ENCODE peak calls at places on chromosomes 11 and 22, in eight cellular contexts. One of them, this sample, is unnamed.

GRCh38 chr11:111355956-111356659 is 23.0 kb downstream of the POU2AF1 start:
- DNase-seq in OCI-LY7: no peak
- DNase-seq in uterus: no peak
- DNase-seq in BJ: no peak
- DNase-seq in thoracic aorta: no peak
- DNase-seq in fibroblast of villous mesenchyme: no peak
- DNase-seq in ascending aorta: no peak
- DNase-seq in IMR-90: no peak
- DNase-seq in this sample: no peak

GRCh38 chr11:124751741-124752470 is at the start of gene VSIG2:
- DNase-seq in IMR-90: no peak
- DNase-seq in ascending aorta: no peak
- DNase-seq in fibroblast of villous mesenchyme: no peak
- DNase-seq in OCI-LY7: no peak
- DNase-seq in BJ: no peak
- DNase-seq in uterus: no peak
- DNase-seq in thoracic aorta: no peak
- DNase-seq in this sample: no peak

GRCh38 chr11:34599406-34599901 is 21.4 kb upstream of the EHF start:
- DNase-seq in thoracic aorta: no peak
- DNase-seq in IMR-90: peak; percentile 79
- DNase-seq in ascending aorta: no peak
- DNase-seq in uterus: no peak
- DNase-seq in fibroblast of villous mesenchyme: peak; percentile 90
- DNase-seq in BJ: peak; percentile 71
- DNase-seq in OCI-LY7: no peak
- DNase-seq in this sample: no peak

GRCh38 chr22:20315337-20316216 is 4.3 kb downstream of the DGCR6L start:
- DNase-seq in ascending aorta: peak; percentile 41
- DNase-seq in OCI-LY7: no peak
- DNase-seq in thoracic aorta: no peak
- DNase-seq in IMR-90: no peak
- DNase-seq in fibroblast of villous mesenchyme: no peak
- DNase-seq in BJ: no peak
- DNase-seq in uterus: no peak
- DNase-seq in this sample: no peak

GRCh38 chr11:2778630-2779498 is 79.1 kb upstream of the KCNQ1OT1 start:
- DNase-seq in thoracic aorta: peak; percentile 12
- DNase-seq in ascending aorta: peak; percentile 89
- DNase-seq in fibroblast of villous mesenchyme: peak; percentile 89
- DNase-seq in BJ: peak; percentile 21
- DNase-seq in uterus: peak; percentile 77
- DNase-seq in IMR-90: peak; percentile 63
- DNase-seq in OCI-LY7: no peak
- DNase-seq in this sample: peak; percentile 78

GRCh38 chr11:119763071-119763715 is 34.2 kb upstream of the NECTIN1 start:
- DNase-seq in thoracic aorta: no peak
- DNase-seq in IMR-90: no peak
- DNase-seq in uterus: no peak
- DNase-seq in ascending aorta: no peak
- DNase-seq in OCI-LY7: no peak
- DNase-seq in BJ: no peak
- DNase-seq in fibroblast of villous mesenchyme: no peak
- DNase-seq in this sample: no peak

GRCh38 chr22:46754110-46754799 is 8.2 kb upstream of the TBC1D22A start:
- DNase-seq in IMR-90: peak; percentile 99
- DNase-seq in BJ: peak; percentile 93
- DNase-seq in ascending aorta: peak; percentile 99
- DNase-seq in thoracic aorta: peak; percentile 97
- DNase-seq in fibroblast of villous mesenchyme: peak; percentile 96
- DNase-seq in uterus: peak; percentile 86
- DNase-seq in OCI-LY7: no peak
- DNase-seq in this sample: peak; percentile 94

GRCh38 chr11:19474954-19475811 is 234.4 kb upstream of the E2F8 start:
- DNase-seq in thoracic aorta: no peak
- DNase-seq in IMR-90: no peak
- DNase-seq in fibroblast of villous mesenchyme: no peak
- DNase-seq in BJ: no peak
- DNase-seq in uterus: no peak
- DNase-seq in ascending aorta: no peak
- DNase-seq in OCI-LY7: no peak
- DNase-seq in this sample: no peak

DNA sequence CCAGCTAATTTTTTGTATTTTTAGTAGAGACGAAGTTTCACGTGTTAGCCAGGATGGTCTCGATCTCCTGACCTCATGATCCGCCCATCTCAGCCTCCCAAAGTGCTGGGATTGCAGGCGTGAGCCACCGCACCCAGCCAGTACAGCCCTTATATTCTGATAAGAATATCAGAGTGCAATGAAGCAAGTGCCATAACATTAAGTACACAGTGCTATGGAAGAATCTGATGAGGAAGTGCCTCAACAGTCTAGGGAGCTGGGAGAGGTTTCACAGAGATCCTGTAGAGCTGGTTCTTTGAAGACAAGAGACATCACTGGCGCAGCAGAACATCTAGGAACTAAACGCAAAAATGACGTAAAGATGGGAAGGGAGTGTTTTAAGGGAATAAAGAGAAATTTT is 2.1 kb downstream of the RTCB start:
- DNase-seq in IMR-90: no peak
- DNase-seq in fibroblast of villous mesenchyme: no peak
- DNase-seq in BJ: no peak
- DNase-seq in OCI-LY7: no peak
- DNase-seq in ascending aorta: no peak
- DNase-seq in thoracic aorta: no peak
- DNase-seq in uterus: no peak
- DNase-seq in this sample: no peak
- H3K4me3 ChIP-seq in IMR-90: no peak overlapping the region
- H3K4me3 ChIP-seq in fibroblast of villous mesenchyme: no peak overlapping the region
- H3K4me3 ChIP-seq in BJ: no peak overlapping the region
- H3K4me3 ChIP-seq in OCI-LY7: no peak overlapping the region
- H3K4me3 ChIP-seq in ascending aorta: no peak overlapping the region
- H3K4me3 ChIP-seq in thoracic aorta: peak overlapping the region; percentile 83
- H3K4me3 ChIP-seq in uterus: no peak overlapping the region
- H3K4me3 ChIP-seq in this sample: peak overlapping the region; percentile 98

DNA sequence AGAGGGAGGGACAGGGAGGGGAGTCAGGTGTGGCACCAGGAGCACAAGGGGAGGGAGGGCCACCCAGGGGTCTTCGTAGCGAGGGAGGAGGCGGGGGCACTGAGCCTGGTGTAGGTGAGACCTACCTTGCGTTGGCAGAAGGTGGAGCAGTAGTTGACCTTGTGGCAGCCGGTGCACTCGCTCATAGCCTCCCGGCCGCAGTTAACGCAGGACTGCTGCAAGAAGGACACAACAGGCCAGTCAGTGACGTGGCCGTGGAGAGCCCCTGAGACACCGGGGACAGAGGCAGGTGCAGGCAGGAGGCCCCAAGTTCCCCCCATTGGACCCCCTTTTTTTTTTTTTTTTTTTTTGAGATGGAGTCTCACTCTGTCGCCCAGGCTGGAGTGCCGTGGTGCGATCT is 16.8 kb downstream of the DRD4 start:
- DNase-seq in IMR-90: no peak
- DNase-seq in thoracic aorta: no peak
- DNase-seq in ascending aorta: no peak
- DNase-seq in OCI-LY7: no peak
- DNase-seq in uterus: no peak
- DNase-seq in fibroblast of villous mesenchyme: no peak
- DNase-seq in BJ: no peak
- DNase-seq in this sample: no peak
- H3K4me3 ChIP-seq in IMR-90: no peak overlapping the region
- H3K4me3 ChIP-seq in thoracic aorta: no peak overlapping the region
- H3K4me3 ChIP-seq in ascending aorta: no peak overlapping the region
- H3K4me3 ChIP-seq in OCI-LY7: no peak overlapping the region
- H3K4me3 ChIP-seq in uterus: no peak overlapping the region
- H3K4me3 ChIP-seq in fibroblast of villous mesenchyme: no peak overlapping the region
- H3K4me3 ChIP-seq in BJ: no peak overlapping the region
- H3K4me3 ChIP-seq in this sample: no peak overlapping the region

DNA sequence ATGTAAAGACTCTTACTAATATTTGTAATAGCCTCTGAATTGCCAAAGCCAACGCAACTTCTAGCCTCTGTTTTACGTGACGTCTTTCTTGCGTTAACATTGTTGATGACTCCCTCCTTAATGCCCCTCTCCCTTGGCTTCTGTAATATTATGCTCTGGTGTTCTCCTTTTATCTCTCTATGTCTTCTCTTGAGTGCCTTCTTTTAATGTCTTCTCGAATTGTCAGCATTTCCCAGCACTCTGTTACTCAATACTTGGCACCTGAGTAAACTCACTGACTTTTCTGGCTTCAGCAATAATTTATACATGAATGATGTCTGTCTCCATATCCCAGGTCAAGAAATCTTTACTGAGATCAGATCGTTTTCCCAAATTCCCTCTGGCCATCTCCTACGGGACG is 68.5 kb upstream of the DDI1 start:
- DNase-seq in BJ: no peak
- DNase-seq in IMR-90: no peak
- DNase-seq in uterus: no peak
- DNase-seq in OCI-LY7: no peak
- DNase-seq in ascending aorta: no peak
- DNase-seq in fibroblast of villous mesenchyme: no peak
- DNase-seq in thoracic aorta: no peak
- DNase-seq in this sample: no peak
- H3K4me3 ChIP-seq in BJ: no peak overlapping the region
- H3K4me3 ChIP-seq in IMR-90: no peak overlapping the region
- H3K4me3 ChIP-seq in uterus: no peak overlapping the region
- H3K4me3 ChIP-seq in OCI-LY7: no peak overlapping the region
- H3K4me3 ChIP-seq in ascending aorta: no peak overlapping the region
- H3K4me3 ChIP-seq in fibroblast of villous mesenchyme: no peak overlapping the region
- H3K4me3 ChIP-seq in thoracic aorta: no peak overlapping the region
- H3K4me3 ChIP-seq in this sample: no peak overlapping the region

GRCh38 chr22:37633082-37633692 is 6.3 kb upstream of the SH3BP1 start:
- DNase-seq in uterus: no peak
- DNase-seq in IMR-90: no peak
- DNase-seq in BJ: no peak
- DNase-seq in fibroblast of villous mesenchyme: no peak
- DNase-seq in OCI-LY7: no peak
- DNase-seq in thoracic aorta: no peak
- DNase-seq in ascending aorta: no peak
- DNase-seq in this sample: no peak
- H3K4me3 ChIP-seq in uterus: no peak overlapping the region
- H3K4me3 ChIP-seq in IMR-90: no peak overlapping the region
- H3K4me3 ChIP-seq in BJ: no peak overlapping the region
- H3K4me3 ChIP-seq in fibroblast of villous mesenchyme: no peak overlapping the region
- H3K4me3 ChIP-seq in OCI-LY7: no peak overlapping the region
- H3K4me3 ChIP-seq in thoracic aorta: peak overlapping the region; percentile 58
- H3K4me3 ChIP-seq in ascending aorta: no peak overlapping the region
- H3K4me3 ChIP-seq in this sample: peak overlapping the region; percentile 44

GRCh38 chr11:61718613-61719302 is 33.7 kb upstream of the MYRF start:
- DNase-seq in fibroblast of villous mesenchyme: peak; percentile 69
- DNase-seq in IMR-90: peak; percentile 74
- DNase-seq in thoracic aorta: no peak
- DNase-seq in ascending aorta: peak; percentile 75
- DNase-seq in OCI-LY7: no peak
- DNase-seq in BJ: peak; percentile 15
- DNase-seq in uterus: peak; percentile 82
- DNase-seq in this sample: peak; percentile 51

GRCh38 chr11:61716478-61717285 is 35.8 kb upstream of the MYRF start:
- DNase-seq in thoracic aorta: no peak
- DNase-seq in fibroblast of villous mesenchyme: no peak
- DNase-seq in IMR-90: no peak
- DNase-seq in OCI-LY7: no peak
- DNase-seq in uterus: no peak
- DNase-seq in BJ: no peak
- DNase-seq in ascending aorta: no peak
- DNase-seq in this sample: no peak

GRCh38 chr11:61719968-61720367 is 32.5 kb upstream of the MYRF start:
- DNase-seq in IMR-90: no peak
- DNase-seq in OCI-LY7: no peak
- DNase-seq in BJ: no peak
- DNase-seq in ascending aorta: no peak
- DNase-seq in uterus: no peak
- DNase-seq in thoracic aorta: no peak
- DNase-seq in fibroblast of villous mesenchyme: no peak
- DNase-seq in this sample: no peak

GRCh38 chr11:61717286-61718033 is 35.0 kb upstream of the MYRF start:
- DNase-seq in BJ: no peak
- DNase-seq in IMR-90: no peak
- DNase-seq in ascending aorta: no peak
- DNase-seq in OCI-LY7: no peak
- DNase-seq in thoracic aorta: no peak
- DNase-seq in uterus: no peak
- DNase-seq in fibroblast of villous mesenchyme: no peak
- DNase-seq in this sample: no peak

DNA sequence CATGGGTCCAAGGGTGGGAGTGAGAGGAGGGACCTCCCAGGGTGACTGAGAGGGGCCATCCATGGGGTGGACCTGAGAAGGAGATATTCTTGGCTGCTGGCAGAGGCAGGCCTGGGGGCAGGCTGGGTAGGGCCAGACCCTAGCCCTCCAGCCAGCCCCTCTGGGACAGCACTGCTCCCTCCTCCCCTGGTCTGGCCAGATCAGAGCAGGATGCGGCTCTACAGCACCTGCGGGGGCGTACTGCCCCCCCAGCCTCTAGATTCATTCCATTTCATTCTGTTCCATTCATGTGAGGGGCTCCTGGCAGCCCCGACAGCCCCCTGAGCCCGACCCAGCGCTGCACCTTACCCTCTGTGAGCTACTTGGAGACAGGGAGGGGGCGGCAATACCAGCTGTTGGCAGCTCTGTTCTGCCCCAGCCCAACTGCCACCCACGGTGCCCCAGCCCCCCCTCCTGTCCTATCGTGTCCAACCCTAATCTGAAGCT is 34.3 kb upstream of the MYRF start:
- DNase-seq in IMR-90: no peak
- DNase-seq in OCI-LY7: no peak
- DNase-seq in ascending aorta: no peak
- DNase-seq in uterus: no peak
- DNase-seq in BJ: no peak
- DNase-seq in thoracic aorta: no peak
- DNase-seq in fibroblast of villous mesenchyme: no peak
- DNase-seq in this sample: no peak
- H3K4me3 ChIP-seq in IMR-90: peak overlapping the region; percentile 53
- H3K4me3 ChIP-seq in OCI-LY7: no peak overlapping the region
- H3K4me3 ChIP-seq in ascending aorta: peak overlapping the region; percentile 46
- H3K4me3 ChIP-seq in uterus: peak overlapping the region; percentile 37
- H3K4me3 ChIP-seq in BJ: peak overlapping the region; percentile 54
- H3K4me3 ChIP-seq in thoracic aorta: peak overlapping the region; percentile 70
- H3K4me3 ChIP-seq in fibroblast of villous mesenchyme: peak overlapping the region; percentile 60
- H3K4me3 ChIP-seq in this sample: peak overlapping the region; percentile 59

DNA sequence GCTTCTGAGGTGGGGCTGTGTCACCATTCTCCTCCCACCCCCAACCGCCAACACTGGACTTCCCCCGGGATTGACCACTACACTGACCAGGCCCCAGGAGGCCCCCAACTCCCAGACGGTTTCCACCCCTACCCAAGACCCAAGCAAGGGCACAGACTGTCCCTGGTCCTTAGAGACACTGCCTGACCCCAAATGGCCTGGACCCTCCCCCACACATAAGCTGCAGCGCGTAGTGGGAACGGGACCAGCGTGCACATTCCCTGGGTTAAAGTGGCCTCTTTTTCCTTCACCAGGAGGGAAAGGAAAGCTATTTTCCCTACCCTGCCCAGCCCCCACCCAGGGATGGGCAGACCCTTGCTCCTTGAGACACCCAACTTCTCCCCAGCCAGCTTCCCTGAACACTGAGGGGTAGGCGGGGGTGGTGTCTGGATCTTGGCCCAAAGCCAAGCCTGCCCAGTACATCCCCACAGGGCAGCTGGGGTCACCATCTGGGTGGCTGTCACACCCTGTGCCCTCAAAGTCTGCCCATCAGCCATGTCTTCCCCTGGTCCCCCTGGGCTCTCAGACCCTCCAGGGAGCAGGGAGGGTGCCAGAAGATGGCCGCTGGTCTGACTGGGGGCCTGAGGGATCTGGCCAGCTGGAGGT is 1.6 kb upstream of the MAPK12 start:
- DNase-seq in thoracic aorta: no peak
- DNase-seq in ascending aorta: no peak
- DNase-seq in IMR-90: no peak
- DNase-seq in fibroblast of villous mesenchyme: no peak
- DNase-seq in BJ: no peak
- DNase-seq in OCI-LY7: no peak
- DNase-seq in uterus: no peak
- DNase-seq in this sample: no peak
- H3K4me3 ChIP-seq in thoracic aorta: no peak overlapping the region
- H3K4me3 ChIP-seq in ascending aorta: no peak overlapping the region
- H3K4me3 ChIP-seq in IMR-90: no peak overlapping the region
- H3K4me3 ChIP-seq in fibroblast of villous mesenchyme: no peak overlapping the region
- H3K4me3 ChIP-seq in BJ: no peak overlapping the region
- H3K4me3 ChIP-seq in OCI-LY7: no peak overlapping the region
- H3K4me3 ChIP-seq in uterus: no peak overlapping the region
- H3K4me3 ChIP-seq in this sample: no peak overlapping the region

This sample was measured in left ventricle myocardium inferior.